ENCODE peak calls at places on chromosomes 12 and 14, in six cellular contexts. M is hippocampal formation, J is activated T-cell treated with anti-CD3 and anti-CD28 coated beads for 4 hours, G is uterus, V is RPMI7951, Y is T-cell. I is an unnamed sample.

GRCh38 chr14:76331328-76332011 is 44.5 kb upstream of the ESRRB start:
- DNase-seq in M (no peak), J (no peak), G (no peak), V (no peak), Y (no peak), I (no peak)

GRCh38 chr12:50985322-50985721 is 33.0 kb downstream of the HIGD1C start:
- DNase-seq in M (no peak), J (no peak), G (no peak), V (peak), Y (no peak), I (no peak)

GRCh38 chr12:59403259-59403932 is 192.4 kb upstream of the SLC16A7 start:
- DNase-seq in M (peak), J (no peak), G (peak), V (peak), Y (peak), I (peak)

GRCh38 chr12:22670762-22671161 is 45.8 kb downstream of the ETNK1 start:
- DNase-seq in M (no peak), J (no peak), G (no peak), V (no peak), Y (no peak), I (no peak)

GRCh38 chr12:43063642-43064041 is 474.1 kb upstream of the PRICKLE1 start:
- DNase-seq in M (no peak), J (no peak), G (no peak), V (no peak), Y (no peak), I (no peak)

GRCh38 chr12:29223936-29224921 is 75.2 kb downstream of the FAR2 start:
- DNase-seq in M (no peak), J (no peak), G (no peak), V (no peak), Y (no peak), I (no peak)

GRCh38 chr14:98946995-98947394 is 325.0 kb downstream of the BCL11B start:
- DNase-seq in M (no peak), J (no peak), G (peak), V (no peak), Y (no peak), I (no peak)

GRCh38 chr14:99792551-99793212 is 531 bp upstream of the EML1 start:
- DNase-seq in M (peak), J (no peak), G (no peak), V (no peak), Y (no peak), I (no peak)

GRCh38 chr12:100225491-100225890 is 24.9 kb downstream of the ACTR6 start:
- DNase-seq in M (no peak), J (no peak), G (no peak), V (no peak), Y (no peak), I (no peak)

GRCh38 chr14:94048676-94049624 is 22.8 kb downstream of the OTUB2 start:
- DNase-seq in M (no peak), J (no peak), G (no peak), V (no peak), Y (no peak), I (no peak)

GRCh38 chr12:9773216-9773877 is 12.6 kb upstream of the CD69 start:
- DNase-seq in M (no peak), J (no peak), G (no peak), V (no peak), Y (no peak), I (no peak)

GRCh38 chr12:75658826-75659823 is 147.7 kb upstream of the KRR1 start:
- DNase-seq in M (peak), J (no peak), G (no peak), V (peak), Y (no peak), I (no peak)

I was measured in DMS 273 treated with DMSO at 0.1 percent for 48 hours.